ENCODE peak calls at places on chromosomes 16 and 17, in eight cellular contexts. One of them, this sample, is unnamed.

GRCh38 chr16:23836078-23836403 is 258 bp downstream of the PRKCB start:
- DNase-seq in ovary: no peak
- DNase-seq in tibial nerve: no peak
- DNase-seq in CD4-positive, alpha-beta memory T cell: no peak
- DNase-seq in lung: no peak
- DNase-seq in transverse colon: no peak
- DNase-seq in breast epithelium: no peak
- DNase-seq in GM23338: no peak
- DNase-seq in this sample: no peak

GRCh38 chr16:88487920-88488842 is 35.1 kb downstream of the ZFPM1 start:
- DNase-seq in lung: no peak
- DNase-seq in GM23338: no peak
- DNase-seq in ovary: no peak
- DNase-seq in transverse colon: peak; percentile 92
- DNase-seq in CD4-positive, alpha-beta memory T cell: no peak
- DNase-seq in tibial nerve: no peak
- DNase-seq in breast epithelium: no peak
- DNase-seq in this sample: no peak

GRCh38 chr17:59504821-59505220 is 60.6 kb upstream of the DHX40 start:
- DNase-seq in GM23338: no peak
- DNase-seq in ovary: no peak
- DNase-seq in lung: no peak
- DNase-seq in transverse colon: no peak
- DNase-seq in breast epithelium: no peak
- DNase-seq in CD4-positive, alpha-beta memory T cell: no peak
- DNase-seq in tibial nerve: no peak
- DNase-seq in this sample: no peak

GRCh38 chr17:67845374-67845773 is 20.1 kb downstream of the BPTF start:
- DNase-seq in breast epithelium: no peak
- DNase-seq in GM23338: no peak
- DNase-seq in CD4-positive, alpha-beta memory T cell: no peak
- DNase-seq in ovary: no peak
- DNase-seq in transverse colon: no peak
- DNase-seq in tibial nerve: no peak
- DNase-seq in lung: no peak
- DNase-seq in this sample: no peak

GRCh38 chr17:17681187-17681743 is at the start of gene RAI1:
- DNase-seq in CD4-positive, alpha-beta memory T cell: peak; percentile 81
- DNase-seq in GM23338: peak; percentile 73
- DNase-seq in tibial nerve: peak; percentile 44
- DNase-seq in transverse colon: peak; percentile 80
- DNase-seq in ovary: peak; percentile 84
- DNase-seq in breast epithelium: peak; percentile 73
- DNase-seq in lung: peak; percentile 74
- DNase-seq in this sample: peak; percentile 66

GRCh38 chr16:15618392-15618791 is 24.6 kb downstream of the MARF1 start:
- DNase-seq in CD4-positive, alpha-beta memory T cell: no peak
- DNase-seq in transverse colon: no peak
- DNase-seq in ovary: no peak
- DNase-seq in lung: no peak
- DNase-seq in tibial nerve: no peak
- DNase-seq in breast epithelium: no peak
- DNase-seq in GM23338: no peak
- DNase-seq in this sample: no peak

GRCh38 chr17:79862771-79863440 is 23.7 kb upstream of the CBX4 start:
- DNase-seq in breast epithelium: no peak
- DNase-seq in GM23338: no peak
- DNase-seq in transverse colon: no peak
- DNase-seq in lung: no peak
- DNase-seq in ovary: no peak
- DNase-seq in CD4-positive, alpha-beta memory T cell: no peak
- DNase-seq in tibial nerve: no peak
- DNase-seq in this sample: no peak

GRCh38 chr17:8914554-8914953 is 47.1 kb upstream of the PIK3R6 start:
- DNase-seq in transverse colon: no peak
- DNase-seq in GM23338: no peak
- DNase-seq in ovary: no peak
- DNase-seq in lung: no peak
- DNase-seq in breast epithelium: no peak
- DNase-seq in CD4-positive, alpha-beta memory T cell: no peak
- DNase-seq in tibial nerve: no peak
- DNase-seq in this sample: no peak

GRCh38 chr17:57774872-57775271 is 29.8 kb upstream of the CCDC182 start:
- DNase-seq in transverse colon: no peak
- DNase-seq in GM23338: no peak
- DNase-seq in lung: no peak
- DNase-seq in breast epithelium: no peak
- DNase-seq in CD4-positive, alpha-beta memory T cell: no peak
- DNase-seq in ovary: no peak
- DNase-seq in tibial nerve: no peak
- DNase-seq in this sample: no peak

GRCh38 chr16:3004319-3004718 is 8.4 kb upstream of the CLDN9 start:
- DNase-seq in breast epithelium: no peak
- DNase-seq in lung: no peak
- DNase-seq in CD4-positive, alpha-beta memory T cell: no peak
- DNase-seq in transverse colon: no peak
- DNase-seq in ovary: no peak
- DNase-seq in GM23338: no peak
- DNase-seq in tibial nerve: no peak
- DNase-seq in this sample: no peak

GRCh38 chr16:3003582-3004270 is 9.0 kb upstream of the CLDN9 start:
- DNase-seq in GM23338: peak; percentile 100
- DNase-seq in transverse colon: peak; percentile 98
- DNase-seq in CD4-positive, alpha-beta memory T cell: peak; percentile 94
- DNase-seq in lung: peak; percentile 97
- DNase-seq in tibial nerve: peak; percentile 79
- DNase-seq in ovary: peak; percentile 85
- DNase-seq in breast epithelium: peak; percentile 98
- DNase-seq in this sample: peak; percentile 99

GRCh38 chr16:3007957-3008748 is 4.6 kb upstream of the CLDN9 start:
- DNase-seq in transverse colon: no peak
- DNase-seq in breast epithelium: no peak
- DNase-seq in lung: peak; percentile 52
- DNase-seq in CD4-positive, alpha-beta memory T cell: peak; percentile 36
- DNase-seq in tibial nerve: no peak
- DNase-seq in GM23338: peak; percentile 99
- DNase-seq in ovary: no peak
- DNase-seq in this sample: no peak

GRCh38 chr16:3007059-3007956 is 5.4 kb upstream of the CLDN9 start:
- DNase-seq in transverse colon: peak; percentile 79
- DNase-seq in GM23338: peak; percentile 86
- DNase-seq in tibial nerve: no peak
- DNase-seq in ovary: no peak
- DNase-seq in breast epithelium: no peak
- DNase-seq in CD4-positive, alpha-beta memory T cell: no peak
- DNase-seq in lung: no peak
- DNase-seq in this sample: no peak

DNA sequence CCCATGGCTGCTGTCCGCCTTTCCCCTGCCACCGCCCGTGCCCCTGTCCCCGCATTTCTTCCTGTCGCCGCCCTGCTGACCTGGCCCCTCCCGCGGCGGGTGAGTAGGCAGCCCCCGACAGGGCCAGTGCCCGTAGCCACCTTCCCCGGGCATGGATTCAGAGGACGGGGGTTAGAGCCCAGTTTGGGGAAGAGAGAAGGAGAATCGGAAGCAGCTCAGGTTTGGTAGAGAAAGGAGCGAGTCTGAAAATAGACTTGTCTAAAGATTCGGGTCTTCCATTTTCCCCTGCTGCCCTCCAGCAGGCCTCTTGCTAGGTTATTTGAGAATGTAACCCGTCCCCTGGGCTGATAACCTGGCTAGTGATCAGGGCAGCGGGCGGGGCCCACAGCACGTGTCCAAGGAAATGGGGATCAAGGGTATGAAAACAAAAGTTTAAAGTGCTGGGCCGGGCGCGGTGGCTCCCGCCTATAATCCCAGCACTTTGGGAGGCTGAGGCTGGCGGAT is 7.9 kb upstream of the CLDN9 start:
- DNase-seq in transverse colon: peak; percentile 70
- DNase-seq in CD4-positive, alpha-beta memory T cell: no peak
- DNase-seq in ovary: no peak
- DNase-seq in tibial nerve: no peak
- DNase-seq in lung: peak; percentile 64
- DNase-seq in GM23338: peak; percentile 83
- DNase-seq in breast epithelium: no peak
- DNase-seq in this sample: no peak
- H3K27ac ChIP-seq in transverse colon: peak overlapping the region; percentile 91
- H3K27ac ChIP-seq in CD4-positive, alpha-beta memory T cell: no peak overlapping the region
- H3K27ac ChIP-seq in ovary: no peak overlapping the region
- H3K27ac ChIP-seq in tibial nerve: peak overlapping the region; percentile 50
- H3K27ac ChIP-seq in lung: peak overlapping the region; percentile 83
- H3K27ac ChIP-seq in GM23338: peak overlapping the region; percentile 90
- H3K27ac ChIP-seq in breast epithelium: no peak overlapping the region
- H3K27ac ChIP-seq in this sample: no peak overlapping the region

DNA sequence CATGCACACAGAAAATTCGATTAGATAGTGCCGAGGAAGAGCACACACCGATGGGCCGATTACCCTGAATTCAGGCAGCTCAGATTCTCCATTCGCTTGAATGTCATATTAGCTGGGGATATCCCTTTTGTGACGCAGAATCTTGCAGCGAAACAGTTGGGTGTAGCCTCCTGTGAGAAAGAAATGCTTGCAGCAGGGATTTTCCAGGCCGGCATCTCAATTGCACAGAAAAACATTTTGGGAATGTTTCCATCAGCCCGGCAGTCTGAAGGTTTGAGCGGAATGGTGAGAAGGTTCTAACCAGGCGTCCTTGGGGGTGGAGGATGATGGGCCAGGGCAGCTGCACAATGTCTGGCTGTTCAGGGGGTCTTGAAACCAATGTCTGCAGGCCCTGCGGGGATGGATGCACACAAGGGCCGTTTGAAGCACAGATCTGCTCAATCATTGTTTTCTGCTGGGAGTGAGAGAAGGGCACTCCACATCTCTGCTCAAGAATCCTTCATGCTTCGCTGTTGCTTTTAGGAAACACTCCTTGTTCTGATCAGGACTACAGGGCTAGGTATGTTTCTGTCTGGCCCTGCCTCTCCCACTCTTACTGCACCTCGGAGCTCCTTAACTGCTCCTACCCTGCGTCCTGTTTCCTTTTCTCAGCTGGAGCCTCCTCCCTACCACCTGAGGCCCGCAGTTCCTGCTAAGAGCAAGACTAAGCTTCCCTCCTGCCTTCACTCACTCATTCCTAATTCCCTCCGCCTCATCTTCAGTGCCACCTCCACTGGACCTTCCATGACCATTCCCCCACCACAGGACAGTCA is 94.6 kb downstream of the CMIP start:
- DNase-seq in breast epithelium: no peak
- DNase-seq in lung: no peak
- DNase-seq in transverse colon: no peak
- DNase-seq in tibial nerve: no peak
- DNase-seq in CD4-positive, alpha-beta memory T cell: no peak
- DNase-seq in ovary: no peak
- DNase-seq in GM23338: no peak
- DNase-seq in this sample: no peak
- H3K27ac ChIP-seq in breast epithelium: no peak overlapping the region
- H3K27ac ChIP-seq in lung: peak overlapping the region; percentile 64
- H3K27ac ChIP-seq in transverse colon: no peak overlapping the region
- H3K27ac ChIP-seq in tibial nerve: no peak overlapping the region
- H3K27ac ChIP-seq in CD4-positive, alpha-beta memory T cell: no peak overlapping the region
- H3K27ac ChIP-seq in ovary: no peak overlapping the region
- H3K27ac ChIP-seq in GM23338: peak overlapping the region; percentile 39
- H3K27ac ChIP-seq in this sample: peak overlapping the region; percentile 40

GRCh38 chr16:58513874-58514273 is 1.4 kb upstream of the SETD6 start:
- DNase-seq in lung: no peak
- DNase-seq in tibial nerve: no peak
- DNase-seq in ovary: no peak
- DNase-seq in transverse colon: no peak
- DNase-seq in GM23338: no peak
- DNase-seq in CD4-positive, alpha-beta memory T cell: no peak
- DNase-seq in breast epithelium: no peak
- DNase-seq in this sample: no peak
- H3K27ac ChIP-seq in lung: no peak overlapping the region
- H3K27ac ChIP-seq in tibial nerve: no peak overlapping the region
- H3K27ac ChIP-seq in ovary: no peak overlapping the region
- H3K27ac ChIP-seq in transverse colon: no peak overlapping the region
- H3K27ac ChIP-seq in GM23338: no peak overlapping the region
- H3K27ac ChIP-seq in CD4-positive, alpha-beta memory T cell: no peak overlapping the region
- H3K27ac ChIP-seq in breast epithelium: no peak overlapping the region
- H3K27ac ChIP-seq in this sample: no peak overlapping the region

GRCh38 chr16:65061263-65061662 is 60.6 kb downstream of the CDH11 start:
- DNase-seq in CD4-positive, alpha-beta memory T cell: no peak
- DNase-seq in breast epithelium: no peak
- DNase-seq in transverse colon: no peak
- DNase-seq in tibial nerve: no peak
- DNase-seq in ovary: no peak
- DNase-seq in GM23338: no peak
- DNase-seq in lung: no peak
- DNase-seq in this sample: no peak

GRCh38 chr16:65065031-65065430 is 56.8 kb downstream of the CDH11 start:
- DNase-seq in CD4-positive, alpha-beta memory T cell: no peak
- DNase-seq in GM23338: no peak
- DNase-seq in breast epithelium: no peak
- DNase-seq in transverse colon: no peak
- DNase-seq in tibial nerve: no peak
- DNase-seq in lung: no peak
- DNase-seq in ovary: no peak
- DNase-seq in this sample: no peak

GRCh38 chr16:65061935-65062334 is 59.9 kb downstream of the CDH11 start:
- DNase-seq in ovary: no peak
- DNase-seq in lung: no peak
- DNase-seq in tibial nerve: no peak
- DNase-seq in CD4-positive, alpha-beta memory T cell: no peak
- DNase-seq in GM23338: no peak
- DNase-seq in breast epithelium: no peak
- DNase-seq in transverse colon: no peak
- DNase-seq in this sample: no peak

GRCh38 chr16:65064131-65064530 is 57.7 kb downstream of the CDH11 start:
- DNase-seq in GM23338: no peak
- DNase-seq in breast epithelium: no peak
- DNase-seq in ovary: no peak
- DNase-seq in transverse colon: no peak
- DNase-seq in lung: no peak
- DNase-seq in CD4-positive, alpha-beta memory T cell: no peak
- DNase-seq in tibial nerve: no peak
- DNase-seq in this sample: no peak

DNA sequence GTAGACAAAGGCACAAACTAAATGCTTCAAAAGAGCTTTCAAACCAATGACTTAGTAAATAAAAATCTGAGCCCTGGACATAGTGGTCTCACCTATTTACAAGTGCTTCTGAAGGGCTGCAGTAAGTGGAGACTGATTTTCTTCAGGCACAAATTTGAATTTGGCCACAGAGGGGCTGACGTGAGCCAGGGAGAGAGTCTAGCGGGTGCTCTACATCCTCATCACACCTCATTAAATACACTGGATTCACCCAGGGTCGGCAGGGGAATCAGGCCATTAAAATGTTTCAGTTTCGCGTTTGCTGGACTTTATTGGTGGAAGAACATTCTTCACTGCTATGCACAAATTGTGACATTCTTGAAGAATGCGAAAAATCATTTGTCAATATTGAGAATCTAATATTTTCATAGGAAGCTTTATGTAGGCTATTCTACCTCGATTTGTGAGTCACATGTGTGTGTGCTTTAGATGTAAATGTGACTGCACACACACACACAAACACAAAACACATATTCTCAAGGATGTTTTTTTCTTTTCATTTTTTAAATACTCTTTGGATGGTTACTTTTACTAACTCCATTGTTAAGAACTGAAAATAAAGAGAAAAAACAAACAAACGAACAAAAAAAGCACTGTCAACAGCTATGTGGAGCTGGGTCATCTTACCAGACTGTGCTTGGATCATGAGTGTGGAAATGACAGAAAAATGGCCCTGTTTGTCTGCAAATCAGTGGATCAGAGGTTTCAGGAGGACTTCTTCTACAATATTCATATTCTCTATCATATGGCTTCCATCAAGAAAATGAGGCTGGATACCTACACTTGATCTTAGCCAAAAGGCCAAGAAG is 58.9 kb downstream of the CDH11 start:
- DNase-seq in lung: peak; percentile 31
- DNase-seq in ovary: no peak
- DNase-seq in transverse colon: no peak
- DNase-seq in breast epithelium: no peak
- DNase-seq in tibial nerve: no peak
- DNase-seq in CD4-positive, alpha-beta memory T cell: no peak
- DNase-seq in GM23338: no peak
- DNase-seq in this sample: no peak
- H3K27ac ChIP-seq in lung: no peak overlapping the region
- H3K27ac ChIP-seq in ovary: no peak overlapping the region
- H3K27ac ChIP-seq in transverse colon: no peak overlapping the region
- H3K27ac ChIP-seq in breast epithelium: no peak overlapping the region
- H3K27ac ChIP-seq in tibial nerve: no peak overlapping the region
- H3K27ac ChIP-seq in CD4-positive, alpha-beta memory T cell: no peak overlapping the region
- H3K27ac ChIP-seq in GM23338: no peak overlapping the region
- H3K27ac ChIP-seq in this sample: no peak overlapping the region

This sample was measured in RWPE1.